ENCODE peak calls at places on chromosomes 5 and 9, in eight cellular contexts. W, O, A, H, C, D, E and P are unnamed samples.
A peak's percentile ranks its signal among the peaks of the same experiment; 100 is the strongest.

GRCh38 chr5:172114875-172115422 is 73.1 kb downstream of the STK10 start:
- DNase-seq in W (no peak), O (no peak), A (no peak), H (peak; percentile 68), C (no peak), D (no peak), E (peak; percentile 60), P (no peak)

GRCh38 chr5:107812570-107813141 is 141.9 kb upstream of the EFNA5 start:
- DNase-seq in W (no peak), O (no peak), A (no peak), H (no peak), C (peak; percentile 67), D (peak; percentile 49), E (no peak), P (no peak)

GRCh38 chr9:35490910-35491465 is 1.1 kb downstream of the RUSC2 start:
- DNase-seq in W (peak; percentile 45), O (no peak), A (no peak), H (no peak), C (peak; percentile 59), D (no peak), E (no peak), P (no peak)

GRCh38 chr9:88777498-88778312 is 213.6 kb upstream of the S1PR3 start:
- DNase-seq in W (peak; percentile 89), O (no peak), A (no peak), H (no peak), C (peak; percentile 96), D (no peak), E (no peak), P (no peak)

GRCh38 chr9:112059145-112059979 is 115.7 kb downstream of the SUSD1 start:
- DNase-seq in W (peak; percentile 84), O (no peak), A (no peak), H (no peak), C (peak; percentile 91), D (no peak), E (no peak), P (no peak)

GRCh38 chr5:50300878-50301277 is 140.2 kb downstream of the EMB start:
- DNase-seq in W (no peak), O (no peak), A (no peak), H (no peak), C (no peak), D (no peak), E (no peak), P (no peak)

GRCh38 chr9:79382044-79382443 is 189.7 kb upstream of the TLE4 start:
- DNase-seq in W (no peak), O (no peak), A (no peak), H (no peak), C (no peak), D (no peak), E (no peak), P (no peak)

GRCh38 chr9:127166651-127167524 is 44.5 kb upstream of the ANGPTL2 start:
- DNase-seq in W (no peak), O (no peak), A (peak; percentile 59), H (peak; percentile 58), C (peak; percentile 12), D (peak; percentile 24), E (no peak), P (peak; percentile 44)

GRCh38 chr5:76849767-76850291 is at the start of gene S100Z:
- DNase-seq in W (no peak), O (no peak), A (no peak), H (no peak), C (no peak), D (no peak), E (peak; percentile 43), P (no peak)

GRCh38 chr5:57173026-57173317 is 887 bp upstream of the GPBP1 start:
- DNase-seq in W (no peak), O (no peak), A (no peak), H (no peak), C (no peak), D (no peak), E (no peak), P (no peak)

GRCh38 chr9:6924988-6925563 is 167.3 kb downstream of the KDM4C start:
- DNase-seq in W (no peak), O (no peak), A (no peak), H (no peak), C (no peak), D (no peak), E (no peak), P (no peak)

GRCh38 chr5:14263700-14264099 is 120.6 kb downstream of the TRIO start:
- DNase-seq in W (no peak), O (no peak), A (peak; percentile 59), H (no peak), C (no peak), D (no peak), E (no peak), P (no peak)

GRCh38 chr5:159304961-159305595 is 25.2 kb downstream of the IL12B start:
- DNase-seq in W (no peak), O (no peak), A (no peak), H (no peak), C (peak; percentile 77), D (no peak), E (no peak), P (no peak)

GRCh38 chr9:97425992-97426336 is 14.1 kb downstream of the TDRD7 start:
- DNase-seq in W (no peak), O (no peak), A (no peak), H (no peak), C (no peak), D (no peak), E (no peak), P (no peak)

GRCh38 chr5:143318270-143318669 is 85.2 kb downstream of the NR3C1 start:
- DNase-seq in W (no peak), O (no peak), A (no peak), H (no peak), C (no peak), D (no peak), E (no peak), P (no peak)

GRCh38 chr9:92350129-92350739 is 24.5 kb downstream of the CENPP start:
- DNase-seq in W (peak; percentile 77), O (no peak), A (no peak), H (no peak), C (peak; percentile 47), D (no peak), E (no peak), P (no peak)

GRCh38 chr9:135990468-135991429 is 29.6 kb upstream of the UBAC1 start:
- DNase-seq in W (peak; percentile 81), O (peak; percentile 92), A (peak; percentile 84), H (no peak), C (peak; percentile 74), D (no peak), E (peak; percentile 27), P (no peak)

GRCh38 chr5:132491368-132492364 is 1.1 kb upstream of the IRF1 start:
- DNase-seq in W (no peak), O (no peak), A (no peak), H (peak; percentile 58), C (no peak), D (peak; percentile 38), E (no peak), P (no peak)

GRCh38 chr5:167451091-167451490 is 840.4 kb upstream of the WWC1 start:
- DNase-seq in W (no peak), O (no peak), A (no peak), H (no peak), C (no peak), D (no peak), E (no peak), P (no peak)

GRCh38 chr9:92971121-92971520 is 23.8 kb downstream of the FGD3 start:
- DNase-seq in W (no peak), O (no peak), A (no peak), H (no peak), C (no peak), D (no peak), E (no peak), P (peak; percentile 11)

GRCh38 chr5:154260224-154260859 is 69.8 kb downstream of the GALNT10 start:
- DNase-seq in W (peak; percentile 41), O (no peak), A (no peak), H (no peak), C (peak; percentile 53), D (no peak), E (no peak), P (no peak)

GRCh38 chr5:108639356-108639755 is 108.3 kb upstream of the FER start:
- DNase-seq in W (peak; percentile 20), O (no peak), A (no peak), H (no peak), C (no peak), D (no peak), E (no peak), P (no peak)

GRCh38 chr5:61931236-61931635 is 374.8 kb upstream of the KIF2A start:
- DNase-seq in W (no peak), O (no peak), A (no peak), H (no peak), C (peak; percentile 28), D (no peak), E (no peak), P (no peak)

GRCh38 chr5:179278119-179278518 is 67.1 kb downstream of the ADAMTS2 start:
- DNase-seq in W (no peak), O (no peak), A (no peak), H (no peak), C (peak; percentile 23), D (no peak), E (no peak), P (no peak)

GRCh38 chr5:139745121-139745799 is 50.3 kb upstream of the PSD2 start:
- DNase-seq in W (peak; percentile 87), O (no peak), A (peak; percentile 74), H (peak; percentile 81), C (peak; percentile 66), D (peak; percentile 85), E (no peak), P (peak; percentile 85)

GRCh38 chr5:170631471-170632195 is 127.8 kb downstream of the KCNIP1 start:
- DNase-seq in W (peak; percentile 15), O (no peak), A (peak; percentile 3), H (peak; percentile 62), C (no peak), D (peak; percentile 61), E (no peak), P (no peak)

GRCh38 chr5:157750320-157750719 is 6.8 kb downstream of the LSM11 start:
- DNase-seq in W (no peak), O (no peak), A (no peak), H (no peak), C (peak; percentile 74), D (no peak), E (no peak), P (no peak)

GRCh38 chr5:174625591-174626365 is 98.6 kb upstream of the MSX2 start:
- DNase-seq in W (peak; percentile 17), O (peak; percentile 5), A (no peak), H (no peak), C (no peak), D (no peak), E (no peak), P (no peak)

GRCh38 chr5:44801992-44802391 is 6.8 kb upstream of the MRPS30 start:
- DNase-seq in W (no peak), O (no peak), A (no peak), H (no peak), C (no peak), D (no peak), E (no peak), P (no peak)

GRCh38 chr9:93041108-93041802 is 17.2 kb upstream of the SUSD3 start:
- DNase-seq in W (no peak), O (no peak), A (no peak), H (no peak), C (peak; percentile 18), D (no peak), E (no peak), P (no peak)

GRCh38 chr5:154501566-154501965 is 23.5 kb upstream of the HAND1 start:
- DNase-seq in W (no peak), O (no peak), A (no peak), H (no peak), C (no peak), D (no peak), E (no peak), P (no peak)

GRCh38 chr9:9973062-9973461 is 639.7 kb downstream of the PTPRD start:
- DNase-seq in W (no peak), O (no peak), A (no peak), H (no peak), C (no peak), D (no peak), E (no peak), P (no peak)

GRCh38 chr5:103472820-103473219 is 89.8 kb downstream of the NUDT12 start:
- DNase-seq in W (peak; percentile 66), O (no peak), A (no peak), H (no peak), C (peak; percentile 77), D (no peak), E (no peak), P (no peak)

GRCh38 chr9:90805006-90805993 is 3.7 kb downstream of the SYK start:
- DNase-seq in W (no peak), O (no peak), A (peak; percentile 85), H (no peak), C (no peak), D (no peak), E (no peak), P (no peak)